ENCODE peak calls at places on chromosomes 6 and 20, in four cellular contexts. R is SK-N-SH; E is PC-3; O is CD8-positive, alpha-beta T cell. W is an unnamed sample.

GRCh38 chr20:15528386-15529111 is 1044.7 kb downstream of the KIF16B start:
- DNase-seq in O (no peak), E (no peak), R (no peak), W (no peak)

GRCh38 chr6:161406633-161407032 is 132.8 kb upstream of the AGPAT4 start:
- DNase-seq in O (no peak), R (no peak), E (peak; percentile 90), W (no peak)

GRCh38 chr20:63829943-63830820 is 882 bp downstream of the ZBTB46 start:
- DNase-seq in E (no peak), O (no peak), R (peak; percentile 78), W (no peak)

GRCh38 chr20:47665221-47665991 is 119.9 kb downstream of the SULF2 start:
- DNase-seq in R (no peak), E (no peak), O (no peak), W (no peak)

GRCh38 chr6:13671742-13672141 is 39.9 kb downstream of the RANBP9 start:
- DNase-seq in R (no peak), E (no peak), O (no peak), W (no peak)

GRCh38 chr6:26538936-26539615 is 910 bp downstream of the HMGN4 start:
- DNase-seq in E (no peak), O (no peak), R (no peak), W (no peak)

GRCh38 chr20:63081351-63081750 is 74.6 kb upstream of the BHLHE23 start:
- DNase-seq in E (no peak), R (no peak), O (no peak), W (no peak)

GRCh38 chr6:37105782-37106137 is 64.2 kb upstream of the PIM1 start:
- DNase-seq in E (no peak), R (no peak), O (no peak), W (no peak)

GRCh38 chr6:22062807-22063408 is 233.9 kb downstream of the PRL start:
- DNase-seq in E (no peak), O (peak; percentile 12), R (no peak), W (no peak)

GRCh38 chr20:19540401-19540800 is 217.7 kb upstream of the RIN2 start:
- DNase-seq in O (no peak), R (no peak), E (no peak), W (no peak)

DNA sequence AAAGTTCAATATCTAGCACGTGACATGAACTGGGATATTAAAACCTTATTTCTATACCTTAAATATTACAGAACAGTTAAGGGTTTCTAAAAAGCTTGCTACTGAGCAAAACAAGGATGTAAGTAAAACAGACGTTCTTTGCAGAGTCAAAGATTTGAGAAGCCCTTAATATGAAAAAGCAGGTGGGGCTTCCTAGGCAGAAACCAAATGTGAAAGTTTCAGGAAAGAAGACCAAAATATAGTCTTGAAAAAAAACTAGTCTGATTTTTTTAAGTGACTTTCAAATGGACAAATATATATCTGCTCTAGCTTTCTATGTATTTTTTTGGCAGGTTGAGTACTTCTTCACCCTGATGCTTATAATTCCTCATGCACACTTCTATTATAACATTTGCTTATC is 63.1 kb downstream of the TNFRSF21 start:
- DNase-seq in O (no peak), E (no peak), R (no peak), W (no peak)
- H3K4me1 ChIP-seq in O (peaks cover 19% of the 10 kb centered on the region), E (peaks cover 19% of the 10 kb centered on the region), R (peaks cover 40% of the 10 kb centered on the region), W (peaks cover 53% of the 10 kb centered on the region)

GRCh38 chr6:46414398-46414797 is 76.9 kb downstream of the RCAN2 start:
- DNase-seq in R (no peak), O (no peak), E (no peak), W (no peak)
- H3K27ac ChIP-seq in R (no peak overlapping the region), O (no peak overlapping the region), E (no peak overlapping the region), W (no peak overlapping the region)

GRCh38 chr20:3795511-3796468 is at the start of gene CDC25B:
- DNase-seq in R (peak; percentile 96), O (peak; percentile 86), E (peak; percentile 96), W (peak; percentile 95)
- TF ChIP-seq CTCF in R (peak; percentile 50), O (peak; percentile 60), E (peak; percentile 50), W (peak; percentile 63)

GRCh38 chr6:24922854-24923253 is 12.9 kb downstream of the RIPOR2 start:
- DNase-seq in E (no peak), O (no peak), R (no peak), W (no peak)

GRCh38 chr6:24922174-24922573 is 13.6 kb downstream of the RIPOR2 start:
- DNase-seq in O (no peak), R (no peak), E (no peak), W (no peak)

GRCh38 chr6:24916496-24916895 is 19.3 kb downstream of the RIPOR2 start:
- DNase-seq in O (no peak), E (no peak), R (no peak), W (no peak)

GRCh38 chr6:24918641-24919403 is 16.9 kb downstream of the RIPOR2 start:
- DNase-seq in R (peak; percentile 17), E (no peak), O (no peak), W (no peak)

DNA sequence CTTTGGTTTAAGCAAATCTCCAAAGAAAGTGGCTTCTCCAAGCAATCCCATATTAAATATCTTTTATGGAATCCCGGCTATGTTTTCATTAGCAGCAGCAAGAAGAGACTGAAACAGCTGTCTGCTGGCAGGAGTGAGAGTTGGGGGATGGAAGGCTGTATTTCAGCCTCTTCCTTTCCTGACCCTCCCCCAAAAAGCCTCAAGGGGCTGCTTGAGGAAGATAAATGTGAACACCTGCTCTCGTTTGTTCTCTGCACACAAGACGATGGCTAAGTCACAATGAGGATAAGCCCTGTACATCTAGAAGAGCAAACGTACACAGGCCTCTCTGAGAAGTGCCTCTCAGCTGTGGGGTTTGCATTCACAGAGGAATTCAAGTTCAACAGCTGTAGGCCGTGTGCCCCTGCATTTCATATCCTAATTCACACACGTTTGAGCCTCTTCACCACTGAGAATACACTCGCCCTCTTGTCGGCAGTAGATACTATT is 16.3 kb downstream of the RIPOR2 start:
- DNase-seq in R (no peak), O (no peak), E (no peak), W (no peak)
- H3K4me1 ChIP-seq in R (peaks cover 8% of the 10 kb centered on the region), O (peaks cover 94% of the 10 kb centered on the region), E (no peaks in the 10 kb centered on the region), W (peaks cover 23% of the 10 kb centered on the region)

GRCh38 chr6:158897236-158897635 is 78.1 kb upstream of the EZR start:
- DNase-seq in E (no peak), R (no peak), O (no peak), W (no peak)
- H3K27ac ChIP-seq in E (no peak overlapping the region), R (no peak overlapping the region), O (no peak overlapping the region), W (no peak overlapping the region)